ENCODE peak calls at places on chromosomes 16 and 17, in ten cellular contexts. S is fibroblast of lung, R is heart right ventricle, K is uterus, N is coronary artery, A is bronchial epithelial cell, Z is Calu3, M is type B pancreatic cell, B is fibroblast of pulmonary artery, L is K562. G is an unnamed sample.

GRCh38 chr17:32625971-32626370 is 139.2 kb downstream of the CDK5R1 start:
- DNase-seq in S (no peak), R (no peak), K (no peak), N (no peak), A (no peak), Z (no peak), M (no peak), B (no peak), L (no peak), G (no peak)

GRCh38 chr16:77213542-77214108 is 14.4 kb downstream of the SYCE1L start:
- DNase-seq in S (peak; percentile 83), R (no peak), K (no peak), N (no peak), A (peak; percentile 94), Z (peak; percentile 32), M (no peak), B (peak; percentile 87), L (no peak), G (no peak)

GRCh38 chr16:14368399-14368798 is 261.7 kb downstream of the PARN start:
- DNase-seq in S (no peak), R (no peak), K (no peak), N (no peak), A (no peak), Z (no peak), M (no peak), B (no peak), L (no peak), G (no peak)

GRCh38 chr16:71945616-71946015 is 50.3 kb downstream of the IST1 start:
- DNase-seq in S (no peak), R (no peak), K (no peak), N (no peak), A (no peak), Z (no peak), M (no peak), B (no peak), L (no peak), G (no peak)

GRCh38 chr17:75366432-75366831 is 39.0 kb downstream of the GRB2 start:
- DNase-seq in S (no peak), R (no peak), K (no peak), N (no peak), A (no peak), Z (no peak), M (no peak), B (no peak), L (no peak), G (no peak)

GRCh38 chr16:27364493-27365141 is 37.4 kb upstream of the IL21R start:
- DNase-seq in S (no peak), R (no peak), K (no peak), N (no peak), A (peak; percentile 86), Z (peak; percentile 78), M (no peak), B (no peak), L (no peak), G (no peak)

GRCh38 chr16:89150090-89150835 is 21.3 kb upstream of the CDH15 start:
- DNase-seq in S (no peak), R (no peak), K (no peak), N (no peak), A (peak; percentile 61), Z (no peak), M (no peak), B (no peak), L (no peak), G (no peak)

GRCh38 chr16:1772362-1772907 is at the start of gene EME2:
- DNase-seq in S (no peak), R (no peak), K (no peak), N (no peak), A (peak; percentile 24), Z (peak; percentile 27), M (no peak), B (no peak), L (peak; percentile 70), G (no peak)

GRCh38 chr16:57775661-57776469 is 26.4 kb downstream of the KIFC3 start:
- DNase-seq in S (peak; percentile 42), R (no peak), K (no peak), N (no peak), A (no peak), Z (no peak), M (no peak), B (no peak), L (no peak), G (peak; percentile 82)

GRCh38 chr16:53912155-53912554 is 208.2 kb downstream of the FTO start:
- DNase-seq in S (no peak), R (no peak), K (no peak), N (no peak), A (peak; percentile 80), Z (no peak), M (no peak), B (no peak), L (no peak), G (no peak)

GRCh38 chr17:4721203-4722135 is 9.8 kb upstream of the MED11 start:
- DNase-seq in S (peak; percentile 39), R (no peak), K (no peak), N (no peak), A (peak; percentile 65), Z (peak; percentile 63), M (no peak), B (peak; percentile 31), L (peak; percentile 69), G (no peak)

GRCh38 chr17:81741594-81742452 is 29.7 kb downstream of the SLC25A10 start:
- DNase-seq in S (no peak), R (no peak), K (no peak), N (no peak), A (no peak), Z (no peak), M (no peak), B (peak; percentile 11), L (peak; percentile 59), G (no peak)

GRCh38 chr17:12973496-12974318 is 44.1 kb downstream of the ELAC2 start:
- DNase-seq in S (no peak), R (peak; percentile 28), K (peak; percentile 28), N (no peak), A (no peak), Z (no peak), M (no peak), B (no peak), L (no peak), G (peak; percentile 22)

GRCh38 chr17:74746376-74746775 is 2.1 kb upstream of the NHERF1 start:
- DNase-seq in S (no peak), R (no peak), K (no peak), N (no peak), A (no peak), Z (no peak), M (no peak), B (no peak), L (no peak), G (no peak)

GRCh38 chr17:58666858-58667267 is 25.0 kb downstream of the TEX14 start:
- DNase-seq in S (peak; percentile 87), R (peak; percentile 66), K (peak; percentile 48), N (peak; percentile 76), A (peak; percentile 87), Z (no peak), M (no peak), B (peak; percentile 95), L (peak; percentile 77), G (no peak)

GRCh38 chr16:63292036-63292435 is 1255.8 kb upstream of the CDH8 start:
- DNase-seq in S (no peak), R (no peak), K (no peak), N (no peak), A (no peak), Z (no peak), M (no peak), B (no peak), L (no peak), G (no peak)

GRCh38 chr16:63289834-63290460 is 1253.7 kb upstream of the CDH8 start:
- DNase-seq in S (peak; percentile 5), R (no peak), K (no peak), N (no peak), A (peak; percentile 1), Z (peak; percentile 3), M (no peak), B (peak; percentile 27), L (peak; percentile 6), G (peak; percentile 60)

DNA sequence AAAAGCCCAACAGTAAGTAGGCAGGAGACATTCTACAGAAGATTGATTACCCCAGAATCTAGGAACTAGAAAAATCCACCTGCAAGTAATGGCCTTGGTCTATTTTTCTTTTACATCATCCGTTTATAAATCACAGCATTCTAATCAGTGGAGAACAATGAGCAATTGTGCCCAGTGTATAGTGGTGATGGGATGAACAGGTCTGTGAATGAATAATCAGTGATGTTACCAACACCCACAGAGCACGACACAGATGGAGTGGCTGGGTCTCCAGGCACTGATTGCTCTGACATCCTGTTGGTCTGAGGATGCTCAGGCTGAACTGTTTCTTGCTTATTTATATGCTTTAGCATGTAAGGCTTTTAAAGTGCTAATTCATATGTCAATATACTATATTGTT is 1251.2 kb upstream of the CDH8 start:
- DNase-seq in S (no peak), R (no peak), K (no peak), N (no peak), A (no peak), Z (no peak), M (no peak), B (no peak), L (no peak), G (no peak)
- TF ChIP-seq CTCF in S (no peak), R (no peak), K (no peak), N (no peak), A (no peak), Z (no peak), M (no peak), B (no peak), L (no peak), G (no peak)

GRCh38 chr16:21614896-21615295 is 15.5 kb downstream of the METTL9 start:
- DNase-seq in S (no peak), R (no peak), K (no peak), N (no peak), A (no peak), Z (no peak), M (no peak), B (no peak), L (no peak), G (no peak)
- TF ChIP-seq CTCF in S (no peak), R (no peak), K (no peak), N (no peak), A (no peak), Z (peak; percentile 26), M (peak; percentile 42), B (no peak), L (peak; percentile 31), G (peak; percentile 27)

DNA sequence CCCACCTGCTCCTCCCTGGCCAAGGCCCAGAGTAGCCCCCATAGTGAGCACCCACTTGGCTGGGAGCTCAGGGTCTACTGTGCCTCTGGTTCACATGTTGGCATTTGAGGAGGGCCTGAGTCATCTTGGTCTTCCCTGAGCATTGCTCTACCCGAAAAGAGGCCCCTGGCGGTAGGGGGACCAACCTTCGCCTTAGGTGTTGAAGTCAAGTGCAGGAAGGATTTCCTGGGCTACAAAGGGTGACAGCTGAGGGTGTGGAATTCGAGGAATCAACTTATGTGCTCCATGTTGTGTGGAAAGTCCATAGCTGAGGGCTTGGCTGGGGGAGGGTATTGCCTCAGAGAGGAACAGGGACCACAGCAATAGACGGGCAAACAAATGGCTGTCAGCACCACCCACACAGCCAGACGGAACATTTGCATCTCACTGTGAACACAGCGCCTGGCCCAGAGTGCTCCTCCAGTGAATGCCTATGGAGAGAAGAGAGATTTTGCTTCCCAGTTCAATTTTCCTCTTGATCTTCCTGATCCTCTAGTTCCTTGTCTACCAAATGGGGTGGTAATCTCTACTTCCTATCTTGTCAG is 35.6 kb upstream of the NGFR start:
- DNase-seq in S (no peak), R (no peak), K (no peak), N (no peak), A (no peak), Z (no peak), M (no peak), B (no peak), L (peak; percentile 18), G (no peak)
- TF ChIP-seq CTCF in S (no peak), R (no peak), K (no peak), N (no peak), A (no peak), Z (no peak), M (no peak), B (no peak), L (no peak), G (no peak)

GRCh38 chr16:67926181-67926742 is 5.4 kb downstream of the CTRL start:
- DNase-seq in S (no peak), R (no peak), K (no peak), N (no peak), A (peak; percentile 75), Z (no peak), M (no peak), B (no peak), L (no peak), G (no peak)
- TF ChIP-seq CTCF in S (peak; percentile 14), R (no peak), K (no peak), N (peak; percentile 13), A (peak; percentile 6), Z (no peak), M (peak; percentile 32), B (no peak), L (no peak), G (no peak)